ENCODE peak calls at places on chromosomes 7 and 10, in five cellular contexts. X, I, L, J and B are unnamed samples. For H3K4me1, the result is how much of the 10 kb centered on the place peaks cover.

GRCh38 chr7:37027557-37028341 is 303.5 kb upstream of the AOAH start:
- DNase-seq in I (no peak), L (no peak), J (no peak), X (no peak), B (no peak)

GRCh38 chr7:124930655-124931597 is 1.3 kb upstream of the POT1 start:
- DNase-seq in X (no peak), I (no peak), L (no peak), J (no peak), B (no peak)

GRCh38 chr10:113958631-113959382 is 84.9 kb upstream of the ADRB1 start:
- DNase-seq in I (peak), J (peak), L (peak), X (peak), B (no peak)

GRCh38 chr7:157564518-157565177 is 227.8 kb downstream of the DNAJB6 start:
- DNase-seq in X (peak), J (no peak), I (no peak), L (peak), B (no peak)

GRCh38 chr7:154171422-154171821 is 119.2 kb downstream of the DPP6 start:
- DNase-seq in I (no peak), X (no peak), L (no peak), J (no peak), B (no peak)

GRCh38 chr7:138325434-138325833 is 134.6 kb upstream of the TRIM24 start:
- DNase-seq in X (no peak), I (no peak), L (no peak), J (no peak), B (no peak)

GRCh38 chr10:33913194-33913593 is 578.7 kb upstream of the NRP1 start:
- DNase-seq in I (no peak), J (no peak), L (peak), X (no peak), B (no peak)

GRCh38 chr7:7773334-7774308 is 55.2 kb upstream of the RPA3 start:
- DNase-seq in J (no peak), L (no peak), I (no peak), X (no peak), B (no peak)

GRCh38 chr10:55470840-55471239 is 669.8 kb upstream of the PCDH15 start:
- DNase-seq in I (no peak), X (no peak), L (no peak), J (no peak), B (no peak)

GRCh38 chr7:74216361-74216761 is 6.6 kb downstream of the LAT2 start:
- DNase-seq in L (no peak), J (no peak), I (no peak), X (no peak), B (no peak)
- H3K4me1 ChIP-seq in L (under half), J (under half), I (under half), X (under half), B (under half)

GRCh38 chr10:73871295-73871914 is 3.0 kb downstream of the CAMK2G start:
- DNase-seq in L (no peak), X (no peak), J (no peak), I (no peak), B (no peak)

GRCh38 chr10:73874267-73875138 is at the start of gene CAMK2G:
- DNase-seq in X (peak), J (peak), I (peak), L (peak), B (peak)

GRCh38 chr10:73873843-73874215 is 526 bp downstream of the CAMK2G start:
- DNase-seq in I (no peak), X (no peak), L (no peak), J (no peak), B (no peak)

GRCh38 chr10:73873163-73873842 is 1.1 kb downstream of the CAMK2G start:
- DNase-seq in X (no peak), I (no peak), L (no peak), J (no peak), B (no peak)

DNA sequence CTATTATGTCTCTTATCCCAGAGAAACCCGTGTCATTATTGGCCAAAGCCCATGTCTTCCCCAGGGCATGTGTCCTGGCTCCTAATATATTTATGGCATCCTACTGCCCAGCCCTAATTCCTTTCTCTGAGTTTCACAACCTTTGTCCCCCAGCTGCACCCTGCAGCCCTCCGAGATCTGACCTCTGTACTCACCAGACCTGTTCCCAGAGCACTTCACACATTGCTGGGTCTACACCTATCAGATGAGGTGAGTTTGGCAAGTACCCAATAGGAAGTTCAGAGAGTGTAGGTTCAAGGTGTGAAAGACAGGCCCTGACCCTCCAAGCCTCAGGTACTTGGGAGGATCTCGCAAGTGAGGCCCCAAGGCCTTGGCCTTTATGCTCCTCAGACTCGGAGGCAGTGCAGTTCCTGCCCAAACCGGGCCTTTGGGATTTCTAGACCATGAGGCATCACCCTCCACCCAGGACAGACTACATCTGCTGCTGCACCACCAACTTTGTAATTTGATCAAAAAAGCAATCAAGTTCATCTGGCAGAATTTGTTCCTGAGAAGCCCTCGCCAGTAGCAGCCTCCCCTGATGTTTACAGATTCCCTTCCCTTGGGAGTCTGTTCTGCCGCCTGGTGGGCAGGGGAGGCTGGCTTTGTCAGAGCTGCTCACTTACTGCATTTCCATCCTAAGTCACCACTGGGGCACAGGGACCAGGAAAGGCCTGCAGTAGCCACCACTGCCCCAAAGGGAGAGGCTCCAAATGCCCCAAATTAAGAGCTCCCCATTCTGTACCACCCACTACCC is 2.2 kb downstream of the CAMK2G start:
- DNase-seq in J (no peak), I (no peak), L (peak), X (no peak), B (no peak)
- H3K4me3 ChIP-seq in J (no peak), I (no peak), L (no peak), X (no peak), B (no peak)

GRCh38 chr10:359762-360161 is 224.5 kb downstream of the ZMYND11 start:
- DNase-seq in X (no peak), I (no peak), J (no peak), L (no peak), B (no peak)
- H3K4me1 ChIP-seq in X (under half), I (under half), J (under half), L (under half), B (under half)

GRCh38 chr10:110969183-110969582 is 49.8 kb downstream of the SHOC2 start:
- DNase-seq in X (no peak), J (no peak), L (no peak), I (no peak), B (no peak)

GRCh38 chr10:110967009-110967630 is 47.7 kb downstream of the SHOC2 start:
- DNase-seq in J (no peak), L (peak), X (peak), I (no peak), B (no peak)

GRCh38 chr10:110965216-110965615 is 45.8 kb downstream of the SHOC2 start:
- DNase-seq in I (no peak), L (no peak), J (no peak), X (no peak), B (no peak)

GRCh38 chr10:110971638-110972037 is 52.2 kb downstream of the SHOC2 start:
- DNase-seq in X (no peak), I (no peak), L (no peak), J (no peak), B (no peak)

DNA sequence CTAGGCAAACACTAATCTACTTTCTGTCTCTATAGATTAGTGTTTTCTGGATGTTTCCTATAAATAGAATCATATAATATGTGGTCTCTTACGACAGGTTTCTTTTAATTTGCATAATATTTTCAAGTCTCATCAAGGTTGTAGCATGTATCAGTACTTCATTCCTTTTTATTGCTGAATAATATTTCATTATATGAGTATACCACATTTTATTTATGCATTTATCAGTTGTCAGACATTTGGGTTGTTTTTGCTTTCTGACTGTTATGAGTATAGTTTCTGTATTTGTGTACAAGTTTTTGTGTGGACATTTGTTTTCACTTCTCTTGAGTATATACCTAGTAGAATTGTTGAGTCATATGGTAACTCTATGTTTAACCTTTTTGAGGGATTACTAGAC is 48.2 kb downstream of the SHOC2 start:
- DNase-seq in X (no peak), I (no peak), J (no peak), L (no peak), B (no peak)
- H3K4me3 ChIP-seq in X (no peak), I (no peak), J (no peak), L (no peak), B (no peak)

DNA sequence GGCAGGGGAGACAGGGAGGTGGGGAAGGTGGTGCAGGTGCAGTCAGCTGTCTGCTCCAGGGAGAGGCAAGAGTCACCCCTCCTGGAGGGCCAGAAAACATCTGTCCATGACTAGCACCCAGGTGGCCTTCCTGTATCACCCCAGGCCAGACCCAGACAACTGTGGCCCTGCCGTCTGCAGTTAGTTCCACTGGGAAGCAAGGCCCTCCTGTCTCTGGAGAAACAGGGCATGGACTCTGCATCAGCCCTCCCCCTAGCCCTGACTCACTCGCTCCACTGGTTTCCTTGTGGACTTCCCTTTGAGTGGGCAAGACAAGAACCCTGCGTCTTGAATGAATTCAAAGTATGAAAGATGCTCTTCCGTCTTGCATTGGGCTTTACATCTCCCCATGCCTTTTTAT is 12.6 kb downstream of the TBATA start:
- DNase-seq in X (no peak), J (no peak), L (no peak), I (no peak), B (no peak)
- H3K4me1 ChIP-seq in X (under half), J (under half), L (under half), I (under half), B (under half)

DNA sequence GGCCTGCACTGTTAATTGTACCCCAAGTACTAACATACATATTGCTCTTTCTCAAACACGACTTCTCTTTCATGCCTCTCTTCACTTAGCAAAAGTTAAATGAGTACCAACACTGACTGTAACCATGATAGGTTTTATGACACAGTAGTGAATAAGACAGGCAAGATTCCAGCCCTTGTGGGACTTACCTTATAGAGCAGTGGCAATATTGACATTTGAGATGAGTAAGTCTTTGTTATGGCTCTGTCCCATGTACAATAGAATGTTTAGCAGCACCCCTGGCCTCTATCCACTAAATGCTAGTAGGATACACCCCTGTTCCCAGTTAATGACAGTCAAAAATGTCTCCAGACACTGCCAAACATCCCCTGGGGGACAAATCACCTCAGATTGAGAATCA is 11.9 kb upstream of the COL1A2 start:
- DNase-seq in X (no peak), J (no peak), L (no peak), I (peak), B (no peak)
- H3K4me3 ChIP-seq in X (no peak), J (no peak), L (no peak), I (no peak), B (no peak)